ENCODE peak calls at places on chromosomes 12 and 14, in five cellular contexts. G is heart left ventricle, E is Peyer's patch, S is ovary, U is NB4. Z is an unnamed sample.

GRCh38 chr12:100956311-100956852 is 161.8 kb downstream of the ANO4 start:
- DNase-seq in G (no peak), S (no peak), E (no peak), U (no peak), Z (no peak)

GRCh38 chr14:56378474-56378873 is 201.1 kb upstream of the TMEM260 start:
- DNase-seq in S (peak; percentile 29), U (peak; percentile 10), G (no peak), E (no peak), Z (no peak)

GRCh38 chr14:50605776-50606175 is 45.8 kb downstream of the ATL1 start:
- DNase-seq in U (no peak), G (no peak), E (no peak), S (no peak), Z (no peak)

GRCh38 chr14:24673534-24674203 is 39.7 kb upstream of the GZMB start:
- DNase-seq in G (no peak), E (peak; percentile 71), U (peak; percentile 74), S (no peak), Z (no peak)

GRCh38 chr12:56461235-56462159 is 6.9 kb upstream of the SPRYD4 start:
- DNase-seq in E (no peak), G (no peak), U (no peak), S (no peak), Z (no peak)

GRCh38 chr12:109677323-109677722 is 36.3 kb upstream of the FAM222A start:
- DNase-seq in S (no peak), G (no peak), E (no peak), U (no peak), Z (no peak)

GRCh38 chr12:3170423-3171194 is 93.4 kb downstream of the TSPAN9 start:
- DNase-seq in G (no peak), E (no peak), U (peak; percentile 4), S (no peak), Z (no peak)

GRCh38 chr14:24082411-24083080 is 11.2 kb downstream of the CPNE6 start:
- DNase-seq in E (no peak), S (no peak), U (no peak), G (no peak), Z (no peak)

GRCh38 chr12:91778091-91778819 is 367.4 kb downstream of the BTG1 start:
- DNase-seq in G (no peak), E (no peak), U (no peak), S (no peak), Z (no peak)

GRCh38 chr12:2215709-2216560 is 163.1 kb downstream of the CACNA1C start:
- DNase-seq in S (no peak), U (peak; percentile 75), E (no peak), G (no peak), Z (no peak)

GRCh38 chr12:108717243-108717642 is 14.1 kb downstream of the CORO1C start:
- DNase-seq in S (no peak), G (no peak), U (no peak), E (no peak), Z (no peak)

GRCh38 chr12:22974865-22975264 is 349.9 kb downstream of the ETNK1 start:
- DNase-seq in G (no peak), E (no peak), S (no peak), U (peak; percentile 30), Z (no peak)

GRCh38 chr12:12126551-12126950 is 55.8 kb downstream of the BCL2L14 start:
- DNase-seq in U (no peak), S (no peak), E (no peak), G (no peak), Z (no peak)

GRCh38 chr14:103456167-103456835 is 66.3 kb downstream of the CKB start:
- DNase-seq in U (no peak), G (no peak), E (no peak), S (no peak), Z (no peak)

GRCh38 chr14:36655963-36656768 is 5.5 kb upstream of the PAX9 start:
- DNase-seq in G (no peak), U (peak; percentile 44), E (no peak), S (no peak), Z (peak; percentile 58)

GRCh38 chr12:74076918-74077317 is 460.7 kb upstream of the ATXN7L3B start:
- DNase-seq in S (no peak), E (no peak), G (no peak), U (no peak), Z (no peak)

GRCh38 chr14:104856869-104857860 is 7.9 kb upstream of the CEP170B start:
- DNase-seq in E (no peak), U (no peak), S (no peak), G (no peak), Z (peak; percentile 31)

GRCh38 chr12:82522762-82523161 is 163.9 kb upstream of the TMTC2 start:
- DNase-seq in E (no peak), S (no peak), G (no peak), U (no peak), Z (no peak)

GRCh38 chr12:115983226-115983798 is 294.2 kb downstream of the MED13L start:
- DNase-seq in E (no peak), G (no peak), U (peak; percentile 55), S (no peak), Z (no peak)

GRCh38 chr12:49515266-49515665 is 23.6 kb upstream of the KCNH3 start:
- DNase-seq in E (no peak), S (no peak), G (no peak), U (peak; percentile 20), Z (no peak)

DNA sequence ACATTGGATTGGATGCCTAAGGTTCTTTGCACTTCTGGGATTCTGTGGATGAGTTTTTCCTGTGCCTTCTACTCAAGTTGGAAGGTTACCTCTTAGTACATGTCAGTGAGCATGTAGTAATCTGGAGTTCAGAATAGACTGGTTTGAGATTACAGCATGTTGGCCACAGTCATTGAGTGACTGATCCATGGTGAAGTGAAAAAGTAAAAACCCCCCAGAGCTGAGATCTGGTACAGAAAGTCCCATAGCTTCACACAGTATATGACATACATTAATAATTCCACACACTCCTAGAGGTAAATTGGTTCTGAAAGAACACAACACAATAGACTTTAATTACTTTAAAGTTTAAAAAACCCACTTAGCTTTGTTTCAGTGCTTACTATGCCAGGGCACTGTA is 11.9 kb upstream of the CCND2 start:
- DNase-seq in E (no peak), G (no peak), S (no peak), U (no peak), Z (no peak)
- H3K4me3 ChIP-seq in E (no peak overlapping the region), G (no peak overlapping the region), S (no peak overlapping the region), U (no peak overlapping the region), Z (no peak overlapping the region)

DNA sequence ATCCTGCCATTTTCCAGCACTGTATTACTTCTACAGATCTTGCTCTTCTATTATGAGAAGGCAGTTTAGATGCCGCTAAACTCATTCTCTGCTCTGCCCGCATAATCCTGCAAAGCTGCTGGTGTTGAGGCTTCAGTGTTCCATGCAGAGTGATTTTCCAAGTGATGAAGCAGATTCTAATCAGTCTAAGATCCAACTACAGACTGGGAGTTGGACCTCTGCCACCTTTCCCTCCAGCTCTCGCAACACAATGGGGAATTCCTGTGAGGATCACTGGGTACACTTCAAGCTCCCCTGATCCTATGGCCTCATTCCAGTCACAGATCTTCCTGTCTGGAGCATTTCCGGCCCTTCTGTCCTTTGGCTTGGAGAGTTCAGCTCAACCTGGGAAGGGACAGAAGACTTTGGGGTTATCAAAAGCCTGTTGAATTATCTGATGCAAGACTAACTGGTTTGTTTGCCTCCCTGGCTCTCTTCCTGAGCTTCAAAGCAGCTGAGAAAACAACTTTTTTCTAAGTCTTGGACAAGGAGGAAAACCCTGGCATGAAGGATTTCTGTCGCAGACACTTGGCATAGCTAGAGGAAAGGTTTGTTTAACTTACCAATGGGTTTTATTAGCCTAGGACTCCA is 333.9 kb downstream of the ZFP36L1 start:
- DNase-seq in E (peak; percentile 71), S (no peak), G (peak; percentile 65), U (no peak), Z (peak; percentile 61)
- TF ChIP-seq POLR2A in E (no peak), S (no peak), G (no peak), U (no peak), Z (no peak)

GRCh38 chr14:32043624-32044023 is 33.5 kb upstream of the ARHGAP5 start:
- DNase-seq in E (no peak), U (no peak), G (no peak), S (no peak), Z (no peak)
- H3K4me3 ChIP-seq in E (no peak overlapping the region), U (no peak overlapping the region), G (no peak overlapping the region), S (no peak overlapping the region), Z (no peak overlapping the region)

GRCh38 chr12:47782372-47782770 is 9.3 kb downstream of the SLC48A1 start:
- DNase-seq in E (no peak), U (no peak), G (no peak), S (no peak), Z (no peak)

GRCh38 chr12:47785036-47785886 is 12.2 kb downstream of the SLC48A1 start:
- DNase-seq in E (no peak), U (no peak), G (no peak), S (peak; percentile 82), Z (no peak)

GRCh38 chr12:47781479-47782371 is 8.7 kb downstream of the SLC48A1 start:
- DNase-seq in S (no peak), E (no peak), G (no peak), U (no peak), Z (peak; percentile 85)

GRCh38 chr12:47783821-47784819 is 11.1 kb downstream of the SLC48A1 start:
- DNase-seq in E (no peak), S (no peak), U (no peak), G (no peak), Z (no peak)

DNA sequence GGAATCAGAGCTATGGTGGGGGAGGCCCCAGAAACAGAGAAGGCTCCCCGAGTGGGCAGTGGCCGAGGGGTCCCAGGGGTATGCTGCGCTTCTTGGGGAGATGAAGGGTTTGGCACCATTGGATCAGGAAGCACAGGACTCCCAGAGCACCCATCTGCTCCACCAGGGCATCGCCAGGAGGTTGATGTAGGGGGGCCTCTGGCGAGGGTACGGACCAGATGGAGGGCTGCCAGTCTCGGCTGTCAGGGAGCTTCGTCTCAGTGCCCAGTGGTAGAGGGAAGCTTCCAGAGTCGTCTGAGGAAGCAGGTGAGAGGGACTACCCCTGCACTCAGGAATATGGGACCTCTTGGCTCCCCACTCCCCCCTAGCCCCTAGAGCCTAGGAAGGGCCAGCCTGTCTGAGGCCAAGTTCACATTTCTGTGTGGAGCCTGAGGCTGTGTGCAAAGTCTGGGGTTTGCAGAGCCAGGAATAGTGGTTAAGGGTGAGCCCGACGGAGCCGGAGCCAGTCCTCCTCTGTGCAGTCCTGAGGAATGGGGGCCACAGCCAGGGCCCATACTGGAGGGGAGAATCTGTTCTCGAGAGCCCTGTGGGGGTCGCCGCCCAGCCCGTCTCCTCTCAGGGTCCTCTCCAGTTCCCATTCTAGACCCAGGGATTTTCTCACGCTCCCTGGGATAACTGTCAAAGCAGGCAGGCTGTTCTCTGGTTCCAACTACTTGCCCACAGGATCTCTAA is 10.2 kb downstream of the SLC48A1 start:
- DNase-seq in S (no peak), E (no peak), U (no peak), G (no peak), Z (no peak)
- TF ChIP-seq POLR2A in S (no peak), E (no peak), U (no peak), G (no peak), Z (no peak)

GRCh38 chr14:53955234-53955556 is 1.4 kb downstream of the BMP4 start:
- DNase-seq in U (no peak), E (no peak), G (no peak), S (no peak), Z (no peak)
- H3K4me3 ChIP-seq in U (no peak overlapping the region), E (peak overlapping the region; percentile 46), G (peak overlapping the region; percentile 59), S (peak overlapping the region; percentile 65), Z (peak overlapping the region; percentile 68)

Z was measured in breast epithelium.